ENCODE peak calls at places on chromosomes 2 and 18, in four cellular contexts. C is Calu3; W is choroid plexus epithelial cell; T is CD8-positive, alpha-beta T cell. X is an unnamed sample.

GRCh38 chr2:73006969-73007710 is 64.4 kb downstream of the SFXN5 start:
- DNase-seq in C (no peak), T (no peak), W (peak; percentile 45), X (peak; percentile 1)

GRCh38 chr2:37271376-37272067 is 40.1 kb downstream of the NDUFAF7 start:
- DNase-seq in C (no peak), W (no peak), T (no peak), X (no peak)

GRCh38 chr2:231515603-231516002 is 14.6 kb downstream of the NMUR1 start:
- DNase-seq in W (no peak), T (no peak), C (no peak), X (no peak)

GRCh38 chr2:31235504-31235902 is 1.6 kb downstream of the EHD3 start:
- DNase-seq in C (no peak), T (no peak), W (peak; percentile 94), X (no peak)

GRCh38 chr2:59413751-59414570 is 1139.5 kb downstream of the BCL11A start:
- DNase-seq in T (peak; percentile 14), C (no peak), W (no peak), X (peak; percentile 95)

GRCh38 chr2:174771631-174772491 is 7.6 kb upstream of the CHRNA1 start:
- DNase-seq in W (peak; percentile 92), T (no peak), C (peak; percentile 77), X (peak; percentile 21)

GRCh38 chr18:58476521-58477210 is 152.2 kb downstream of the ALPK2 start:
- DNase-seq in C (no peak), T (no peak), W (no peak), X (no peak)

GRCh38 chr18:52219102-52219501 is 120.9 kb upstream of the DCC start:
- DNase-seq in T (no peak), W (peak; percentile 8), C (no peak), X (no peak)

GRCh38 chr2:69616755-69617154 is 26.8 kb downstream of the AAK1 start:
- DNase-seq in W (no peak), T (peak; percentile 58), C (peak; percentile 54), X (no peak)

GRCh38 chr2:218368621-218369153 is 12.0 kb downstream of the CATIP start:
- DNase-seq in T (no peak), W (peak; percentile 54), C (no peak), X (no peak)

GRCh38 chr18:7980136-7980535 is 413.0 kb downstream of the PTPRM start:
- DNase-seq in C (peak; percentile 6), T (no peak), W (no peak), X (no peak)
- TF ChIP-seq CTCF in C (peak; percentile 15), T (no peak), W (no peak), X (no peak)

DNA sequence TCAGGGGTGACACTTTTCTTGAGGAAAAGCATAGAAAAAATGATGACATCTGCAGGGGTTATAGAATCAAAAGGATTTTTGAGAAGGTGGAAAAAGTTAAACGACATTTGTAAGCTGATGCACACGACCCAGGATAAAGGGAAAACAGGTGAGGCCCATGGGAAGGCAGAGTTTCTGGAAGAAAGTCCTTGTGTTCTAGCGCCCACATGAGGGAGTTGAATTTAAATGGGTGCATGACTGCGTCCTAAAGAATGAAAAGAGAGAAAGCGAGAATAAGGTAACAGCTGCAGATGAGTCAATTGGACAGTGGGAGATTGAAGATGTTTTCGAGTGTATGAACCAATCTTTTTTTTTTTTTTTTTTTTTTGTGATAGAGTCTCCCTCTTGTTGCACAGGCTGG is 158.1 kb downstream of the GALR1 start:
- DNase-seq in W (no peak), T (no peak), C (no peak), X (no peak)
- TF ChIP-seq CTCF in W (peak; percentile 15), T (no peak), C (no peak), X (peak; percentile 4)

GRCh38 chr18:50013363-50014138 is 181.4 kb downstream of the MYO5B start:
- DNase-seq in C (no peak), T (no peak), W (peak; percentile 14), X (no peak)

GRCh38 chr18:50008306-50008705 is 186.6 kb downstream of the MYO5B start:
- DNase-seq in C (no peak), T (no peak), W (no peak), X (no peak)

GRCh38 chr18:50006470-50007046 is 188.4 kb downstream of the MYO5B start:
- DNase-seq in T (no peak), W (no peak), C (peak; percentile 24), X (peak; percentile 4)

GRCh38 chr18:50011813-50012445 is 183.0 kb downstream of the MYO5B start:
- DNase-seq in W (peak; percentile 96), C (peak; percentile 3), T (no peak), X (no peak)

DNA sequence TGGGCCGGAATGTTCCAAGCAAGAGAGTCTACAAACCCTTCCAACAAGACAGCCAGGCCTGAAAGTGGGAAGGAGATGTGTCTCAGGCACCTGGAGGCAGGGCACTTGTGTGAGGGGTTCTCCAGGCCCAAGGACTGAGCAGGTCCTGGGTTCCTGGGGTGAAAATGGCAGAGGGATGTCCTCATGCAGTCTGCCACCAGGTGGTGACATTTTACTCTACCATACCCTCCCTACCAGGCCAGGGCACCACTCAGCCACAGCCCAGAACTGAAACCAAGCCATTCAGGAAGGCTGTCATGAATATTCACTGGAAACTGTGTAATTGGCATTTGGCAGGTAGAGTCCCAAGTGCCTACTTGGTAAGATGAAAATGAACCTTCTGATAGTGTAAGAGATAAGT is 185.2 kb downstream of the MYO5B start:
- DNase-seq in W (peak; percentile 53), C (peak; percentile 75), T (peak; percentile 27), X (peak; percentile 56)
- TF ChIP-seq CTCF in W (peak; percentile 63), C (peak; percentile 83), T (no peak), X (peak; percentile 81)

GRCh38 chr18:79379251-79379905 is 16.4 kb upstream of the NFATC1 start:
- DNase-seq in C (no peak), W (no peak), T (no peak), X (no peak)
- TF ChIP-seq CTCF in C (no peak), W (no peak), T (no peak), X (no peak)

GRCh38 chr2:40225670-40226069 is 226.2 kb downstream of the SLC8A1 start:
- DNase-seq in W (no peak), C (no peak), T (no peak), X (no peak)

GRCh38 chr2:40228296-40228695 is 223.6 kb downstream of the SLC8A1 start:
- DNase-seq in C (no peak), W (no peak), T (no peak), X (no peak)

GRCh38 chr2:40230186-40230585 is 221.7 kb downstream of the SLC8A1 start:
- DNase-seq in C (no peak), T (no peak), W (no peak), X (no peak)

GRCh38 chr2:40227200-40227599 is 224.7 kb downstream of the SLC8A1 start:
- DNase-seq in T (no peak), C (no peak), W (no peak), X (no peak)

DNA sequence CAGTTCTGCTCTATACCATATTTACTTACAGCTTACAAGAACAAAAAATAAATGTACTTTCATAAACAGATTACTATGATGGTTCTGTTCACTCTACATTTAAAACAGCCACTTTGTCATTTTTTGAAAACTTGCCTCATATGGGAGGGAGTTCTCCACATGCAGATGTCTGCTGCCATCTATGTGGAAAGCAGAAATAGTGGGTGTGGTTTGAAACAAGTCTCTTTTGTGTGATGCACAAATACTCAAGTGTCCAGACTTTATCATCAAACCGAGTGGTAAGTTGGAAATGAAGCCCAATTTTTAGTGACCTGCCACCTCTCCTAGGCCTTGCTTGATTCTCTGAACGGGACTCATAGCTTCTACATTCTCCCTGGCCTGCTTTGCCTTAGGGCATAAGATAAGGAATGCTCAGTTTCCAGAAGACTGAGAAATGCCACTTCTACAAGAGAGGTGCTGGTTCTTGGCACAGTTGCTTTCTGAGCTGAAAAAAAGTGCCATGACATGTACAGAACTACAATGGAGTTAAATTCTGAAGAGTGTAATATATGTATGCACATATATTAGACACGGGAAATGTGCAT is 221.1 kb downstream of the SLC8A1 start:
- DNase-seq in W (peak; percentile 9), C (no peak), T (no peak), X (no peak)
- TF ChIP-seq CTCF in W (no peak), C (no peak), T (no peak), X (peak; percentile 23)

GRCh38 chr2:9110893-9111569 is 95.6 kb upstream of the ASAP2 start:
- DNase-seq in W (peak; percentile 35), T (no peak), C (peak; percentile 19), X (no peak)
- TF ChIP-seq CTCF in W (peak; percentile 59), T (no peak), C (no peak), X (peak; percentile 47)

GRCh38 chr2:100029460-100029859 is 112.9 kb downstream of the AFF3 start:
- DNase-seq in C (no peak), T (no peak), W (no peak), X (no peak)
- TF ChIP-seq CTCF in C (peak; percentile 13), T (no peak), W (peak; percentile 37), X (peak; percentile 16)

GRCh38 chr2:230230087-230230486 is 4.6 kb downstream of the SP140 start:
- DNase-seq in C (peak; percentile 67), T (no peak), W (peak; percentile 93), X (no peak)
- TF ChIP-seq CTCF in C (no peak), T (no peak), W (no peak), X (no peak)

GRCh38 chr2:109129921-109130725 is 1.1 kb downstream of the SH3RF3 start:
- DNase-seq in C (no peak), W (peak; percentile 23), T (peak; percentile 46), X (no peak)

GRCh38 chr2:109130726-109130995 is 1.7 kb downstream of the SH3RF3 start:
- DNase-seq in T (no peak), W (no peak), C (no peak), X (no peak)

GRCh38 chr2:109128466-109129355 is at the start of gene SH3RF3:
- DNase-seq in W (peak; percentile 52), C (peak; percentile 31), T (no peak), X (peak; percentile 43)

GRCh38 chr2:109128048-109128465 is 948 bp upstream of the SH3RF3 start:
- DNase-seq in W (peak; percentile 93), C (peak; percentile 85), T (peak; percentile 62), X (peak; percentile 82)

GRCh38 chr2:109129356-109129920 is 433 bp downstream of the SH3RF3 start:
- DNase-seq in C (no peak), T (no peak), W (peak; percentile 30), X (no peak)
- TF ChIP-seq CTCF in C (no peak), T (no peak), W (no peak), X (no peak)